ENCODE peak calls at places on chromosomes 7 and 10, in seven cellular contexts. P, D, I, N, J, V and Z are unnamed samples.

GRCh38 chr10:124917168-124917938 is 24.6 kb upstream of the ZRANB1 start:
- DNase-seq in P (peak), D (peak), I (peak), N (peak), J (peak), V (peak), Z (peak)

GRCh38 chr10:49502358-49502757 is 36.6 kb downstream of the ERCC6 start:
- DNase-seq in P (no peak), D (no peak), I (no peak), N (no peak), J (peak), V (peak), Z (peak)

GRCh38 chr10:17787087-17787942 is 21.8 kb upstream of the MRC1 start:
- DNase-seq in P (no peak), D (no peak), I (no peak), N (no peak), J (peak), V (peak), Z (peak)

GRCh38 chr7:131110294-131111080 is 217.2 kb upstream of the MKLN1 start:
- DNase-seq in P (no peak), D (peak), I (no peak), N (no peak), J (peak), V (peak), Z (peak)

GRCh38 chr10:61735879-61736278 is 73.2 kb downstream of the CABCOCO1 start:
- DNase-seq in P (no peak), D (no peak), I (no peak), N (no peak), J (no peak), V (no peak), Z (no peak)

GRCh38 chr10:43341450-43341849 is 30.0 kb upstream of the FXYD4 start:
- DNase-seq in P (no peak), D (no peak), I (no peak), N (no peak), J (no peak), V (no peak), Z (no peak)

GRCh38 chr7:41107938-41108448 is 594.9 kb downstream of the INHBA start:
- DNase-seq in P (no peak), D (peak), I (no peak), N (no peak), J (peak), V (no peak), Z (peak)

GRCh38 chr7:757741-758163 is 30.7 kb upstream of the PRKAR1B start:
- DNase-seq in P (peak), D (no peak), I (no peak), N (no peak), J (no peak), V (no peak), Z (no peak)

GRCh38 chr10:96595741-96596140 is 8.9 kb upstream of the TM9SF3 start:
- DNase-seq in P (no peak), D (no peak), I (no peak), N (no peak), J (no peak), V (no peak), Z (no peak)

GRCh38 chr10:88897019-88897853 is 17.2 kb downstream of the STAMBPL1 start:
- DNase-seq in P (no peak), D (no peak), I (no peak), N (no peak), J (peak), V (peak), Z (no peak)

GRCh38 chr10:48940372-48940771 is 732 bp upstream of the LRRC18 start:
- DNase-seq in P (no peak), D (no peak), I (no peak), N (no peak), J (no peak), V (no peak), Z (no peak)

GRCh38 chr10:96673318-96674099 is 46.8 kb downstream of the PIK3AP1 start:
- DNase-seq in P (no peak), D (peak), I (no peak), N (no peak), J (no peak), V (peak), Z (peak)

GRCh38 chr10:77601488-77601887 is 36.1 kb downstream of the KCNMA1 start:
- DNase-seq in P (no peak), D (no peak), I (no peak), N (no peak), J (peak), V (peak), Z (no peak)

GRCh38 chr7:106891545-106892410 is 26.7 kb downstream of the PIK3CG start:
- DNase-seq in P (no peak), D (peak), I (no peak), N (no peak), J (no peak), V (no peak), Z (no peak)

GRCh38 chr10:63114031-63114814 is 18.9 kb upstream of the NRBF2 start:
- DNase-seq in P (no peak), D (no peak), I (no peak), N (no peak), J (peak), V (peak), Z (peak)

GRCh38 chr10:24952146-24952700 is at the start of gene PRTFDC1:
- DNase-seq in P (peak), D (peak), I (peak), N (peak), J (peak), V (no peak), Z (peak)

GRCh38 chr7:155998766-155999630 is 186.7 kb upstream of the SHH start:
- DNase-seq in P (peak), D (no peak), I (no peak), N (no peak), J (no peak), V (no peak), Z (no peak)

GRCh38 chr7:26011039-26011696 is 140.8 kb upstream of the NFE2L3 start:
- DNase-seq in P (no peak), D (peak), I (no peak), N (no peak), J (no peak), V (no peak), Z (no peak)

GRCh38 chr7:81445462-81445861 is 324.4 kb downstream of the HGF start:
- DNase-seq in P (no peak), D (no peak), I (no peak), N (no peak), J (no peak), V (no peak), Z (peak)

GRCh38 chr7:141220263-141220662 is 146.4 kb downstream of the TMEM178B start:
- DNase-seq in P (no peak), D (peak), I (no peak), N (no peak), J (no peak), V (no peak), Z (peak)
- TF ChIP-seq CTCF in P (no peak), D (peak), I (peak), N (peak), J (no peak), V (no peak), Z (peak)

GRCh38 chr7:90749262-90749661 is 153.1 kb downstream of the CDK14 start:
- DNase-seq in P (no peak), D (no peak), I (no peak), N (no peak), J (no peak), V (no peak), Z (no peak)

GRCh38 chr7:90752051-90752450 is 155.9 kb downstream of the CDK14 start:
- DNase-seq in P (no peak), D (no peak), I (no peak), N (no peak), J (peak), V (no peak), Z (no peak)

GRCh38 chr7:90747521-90747920 is 151.4 kb downstream of the CDK14 start:
- DNase-seq in P (no peak), D (no peak), I (no peak), N (no peak), J (peak), V (no peak), Z (no peak)

GRCh38 chr7:90751595-90751994 is 155.5 kb downstream of the CDK14 start:
- DNase-seq in P (no peak), D (no peak), I (no peak), N (no peak), J (no peak), V (no peak), Z (no peak)

DNA sequence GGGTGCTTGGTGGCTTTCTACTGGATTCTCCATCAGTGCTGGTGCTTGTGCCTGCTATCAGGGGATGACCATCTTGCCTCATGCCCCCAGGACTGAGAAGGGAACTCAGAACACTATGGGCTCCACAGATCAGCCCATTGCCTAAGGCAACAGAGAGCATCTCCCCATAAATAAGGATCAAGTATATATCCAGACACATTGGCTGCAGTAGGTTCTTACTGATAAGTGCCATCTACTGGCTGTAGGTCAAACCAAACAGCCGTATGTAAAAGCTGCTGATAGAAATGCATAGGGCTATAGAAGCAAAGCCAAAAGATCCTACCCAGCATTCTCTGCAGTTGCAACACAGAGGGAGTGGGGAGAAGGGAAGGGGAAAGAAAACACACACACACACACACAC is 153.7 kb downstream of the CDK14 start:
- DNase-seq in P (no peak), D (peak), I (no peak), N (no peak), J (peak), V (peak), Z (peak)
- TF ChIP-seq CTCF in P (no peak), D (peak), I (no peak), N (no peak), J (no peak), V (peak), Z (peak)

GRCh38 chr7:98730331-98730730 is 113.2 kb downstream of the NPTX2 start:
- DNase-seq in P (no peak), D (no peak), I (no peak), N (no peak), J (no peak), V (no peak), Z (no peak)

GRCh38 chr7:98737176-98737575 is 120.1 kb downstream of the NPTX2 start:
- DNase-seq in P (no peak), D (no peak), I (no peak), N (no peak), J (no peak), V (no peak), Z (no peak)

GRCh38 chr7:98735801-98736200 is 118.7 kb downstream of the NPTX2 start:
- DNase-seq in P (peak), D (no peak), I (no peak), N (no peak), J (no peak), V (no peak), Z (no peak)

GRCh38 chr7:98731651-98732050 is 114.6 kb downstream of the NPTX2 start:
- DNase-seq in P (no peak), D (no peak), I (no peak), N (no peak), J (no peak), V (no peak), Z (no peak)

GRCh38 chr7:98733036-98733435 is 116.0 kb downstream of the NPTX2 start:
- DNase-seq in P (no peak), D (peak), I (peak), N (peak), J (peak), V (peak), Z (peak)
- TF ChIP-seq CTCF in P (no peak), D (peak), I (peak), N (peak), J (peak), V (peak), Z (peak)

GRCh38 chr10:117710181-117710798 is 167.7 kb downstream of the EMX2 start:
- DNase-seq in P (no peak), D (no peak), I (no peak), N (no peak), J (no peak), V (no peak), Z (no peak)
- TF ChIP-seq CTCF in P (no peak), D (no peak), I (no peak), N (no peak), J (no peak), V (peak), Z (no peak)

GRCh38 chr10:7819126-7819470 is 793 bp downstream of the TAF3 start:
- DNase-seq in P (peak), D (peak), I (peak), N (peak), J (peak), V (peak), Z (peak)
- TF ChIP-seq CTCF in P (no peak), D (peak), I (no peak), N (no peak), J (peak), V (peak), Z (peak)

GRCh38 chr10:28962768-28963167 is 285.4 kb downstream of the BAMBI start:
- DNase-seq in P (no peak), D (no peak), I (no peak), N (no peak), J (no peak), V (no peak), Z (no peak)
- TF ChIP-seq CTCF in P (no peak), D (no peak), I (no peak), N (no peak), J (no peak), V (no peak), Z (no peak)

DNA sequence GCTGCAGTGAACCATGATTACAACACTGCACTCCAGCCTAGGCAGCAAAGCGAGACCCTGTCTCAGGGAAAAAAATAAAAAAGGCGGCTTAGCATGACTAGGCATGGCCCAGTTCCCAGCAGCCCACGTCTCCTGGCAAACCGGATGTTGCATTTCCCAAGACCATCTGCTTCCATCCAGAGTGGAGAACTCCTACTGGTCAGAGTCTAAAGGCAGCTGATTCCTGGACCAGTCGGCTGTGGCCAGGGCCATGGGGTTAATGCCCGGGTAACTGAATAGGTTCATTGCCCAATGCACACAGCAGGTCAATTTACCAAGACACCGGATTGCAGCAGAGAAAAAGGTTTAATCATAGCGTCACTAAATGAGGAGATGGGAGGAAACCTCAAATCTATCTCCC is 133.1 kb downstream of the MYL10 start:
- DNase-seq in P (no peak), D (no peak), I (no peak), N (no peak), J (no peak), V (peak), Z (no peak)
- TF ChIP-seq CTCF in P (no peak), D (no peak), I (no peak), N (no peak), J (no peak), V (no peak), Z (no peak)

GRCh38 chr10:11823122-11823988 is at the start of gene PROSER2:
- DNase-seq in P (peak), D (peak), I (peak), N (peak), J (peak), V (peak), Z (peak)
- TF ChIP-seq CTCF in P (no peak), D (no peak), I (peak), N (no peak), J (no peak), V (no peak), Z (no peak)